ENCODE peak calls at places on chromosomes 12 and 14, in five cellular contexts. H is cardiac muscle cell, U is AG04450, I is WERI-Rb-1, V is uterus. N is an unnamed sample.

GRCh38 chr12:57027011-57027804 is 10.9 kb upstream of the TAC3 start:
- DNase-seq in U (no peak), V (no peak), H (no peak), I (peak; percentile 63), N (no peak)

GRCh38 chr12:52629251-52630103 is 11.1 kb upstream of the KRT73 start:
- DNase-seq in U (no peak), H (no peak), I (no peak), V (no peak), N (no peak)

GRCh38 chr14:76250345-76250744 is 98.6 kb downstream of the GPATCH2L start:
- DNase-seq in U (no peak), I (no peak), V (no peak), H (no peak), N (no peak)

GRCh38 chr12:48883305-48884171 is 17.9 kb upstream of the RND1 start:
- DNase-seq in H (peak; percentile 54), U (no peak), I (no peak), V (no peak), N (no peak)

GRCh38 chr12:15796493-15797141 is 7.4 kb upstream of the EPS8 start:
- DNase-seq in H (no peak), I (no peak), U (no peak), V (no peak), N (no peak)

GRCh38 chr14:100546051-100546443 is 41.2 kb downstream of the BEGAIN start:
- DNase-seq in V (peak; percentile 36), H (peak; percentile 28), I (no peak), U (no peak), N (no peak)

GRCh38 chr14:43313719-43314118 is 1193.4 kb downstream of the FSCB start:
- DNase-seq in V (no peak), I (no peak), H (no peak), U (no peak), N (no peak)

GRCh38 chr12:113844495-113845175 is 121.5 kb downstream of the RBM19 start:
- DNase-seq in I (no peak), V (no peak), U (no peak), H (no peak), N (no peak)

GRCh38 chr12:96176575-96176974 is 17.6 kb upstream of the ELK3 start:
- DNase-seq in I (no peak), V (no peak), U (no peak), H (no peak), N (no peak)

GRCh38 chr12:46891306-46891705 is 65.5 kb upstream of the SLC38A4 start:
- DNase-seq in U (no peak), I (no peak), V (no peak), H (no peak), N (no peak)

GRCh38 chr12:92890601-92891106 is 38.4 kb downstream of the EEA1 start:
- DNase-seq in H (no peak), U (no peak), I (no peak), V (no peak), N (no peak)

GRCh38 chr14:78153069-78153351 is 17.2 kb upstream of the NRXN3 start:
- DNase-seq in H (peak; percentile 27), U (no peak), I (no peak), V (no peak), N (no peak)

GRCh38 chr12:31591308-31591901 is 469 bp upstream of the DENND5B start:
- DNase-seq in I (peak; percentile 20), H (peak; percentile 59), U (no peak), V (peak; percentile 24), N (no peak)

GRCh38 chr14:66395300-66395699 is 90.9 kb upstream of the CCDC196 start:
- DNase-seq in V (no peak), H (no peak), I (no peak), U (no peak), N (no peak)

GRCh38 chr12:88600272-88600671 is 20.0 kb upstream of the KITLG start:
- DNase-seq in U (peak; percentile 57), H (peak; percentile 53), I (no peak), V (no peak), N (peak; percentile 54)

GRCh38 chr14:63966407-63966806 is 113.6 kb downstream of the SYNE2 start:
- DNase-seq in I (no peak), H (no peak), U (no peak), V (no peak), N (no peak)

GRCh38 chr14:34874386-34875030 is 652 bp downstream of the BAZ1A start:
- DNase-seq in U (no peak), I (peak; percentile 53), V (peak; percentile 37), H (peak; percentile 56), N (no peak)

GRCh38 chr12:71804505-71804904 is 35.1 kb upstream of the TBC1D15 start:
- DNase-seq in V (no peak), I (peak; percentile 10), U (no peak), H (no peak), N (no peak)

GRCh38 chr12:52121848-52122838 is 42.6 kb downstream of the SMIM41 start:
- DNase-seq in U (peak; percentile 15), H (peak; percentile 68), I (peak; percentile 71), V (no peak), N (no peak)

GRCh38 chr12:122880155-122880605 is 15.7 kb downstream of the VPS37B start:
- DNase-seq in V (no peak), I (no peak), U (no peak), H (peak; percentile 82), N (no peak)

GRCh38 chr14:65949711-65950516 is 536.3 kb upstream of the CCDC196 start:
- DNase-seq in I (peak; percentile 49), V (peak; percentile 23), U (no peak), H (peak; percentile 45), N (no peak)

GRCh38 chr14:53468876-53469275 is 315.8 kb upstream of the DDHD1 start:
- DNase-seq in U (no peak), I (no peak), V (no peak), H (no peak), N (no peak)

GRCh38 chr12:45568808-45569207 is 160.7 kb upstream of the ARID2 start:
- DNase-seq in I (peak; percentile 30), U (no peak), H (peak; percentile 12), V (no peak), N (no peak)

GRCh38 chr14:96626916-96627315 is 124.7 kb downstream of the PAPOLA start:
- DNase-seq in H (no peak), U (no peak), I (no peak), V (peak; percentile 4), N (no peak)

GRCh38 chr12:65882504-65882903 is 58.2 kb downstream of the HMGA2 start:
- DNase-seq in H (no peak), U (no peak), I (no peak), V (no peak), N (no peak)
- H3K4me3 ChIP-seq in H (no peak overlapping the region), U (no peak overlapping the region), I (no peak overlapping the region), V (peak overlapping the region; percentile 27), N (no peak overlapping the region)

GRCh38 chr12:11663128-11663527 is 13.7 kb downstream of the ETV6 start:
- DNase-seq in I (peak; percentile 31), U (no peak), V (no peak), H (no peak), N (no peak)
- TF ChIP-seq CTCF in I (no peak), U (no peak), V (no peak), H (no peak), N (no peak)

GRCh38 chr12:124744273-124744640 is 119.4 kb downstream of the SCARB1 start:
- DNase-seq in V (no peak), U (no peak), I (no peak), H (no peak), N (no peak)
- H3K27me3 ChIP-seq in V (no peaks in the 10 kb centered on the region), U (peaks cover 3% of the 10 kb centered on the region), I (no peaks in the 10 kb centered on the region), H (no peaks in the 10 kb centered on the region), N (no peaks in the 10 kb centered on the region)

DNA sequence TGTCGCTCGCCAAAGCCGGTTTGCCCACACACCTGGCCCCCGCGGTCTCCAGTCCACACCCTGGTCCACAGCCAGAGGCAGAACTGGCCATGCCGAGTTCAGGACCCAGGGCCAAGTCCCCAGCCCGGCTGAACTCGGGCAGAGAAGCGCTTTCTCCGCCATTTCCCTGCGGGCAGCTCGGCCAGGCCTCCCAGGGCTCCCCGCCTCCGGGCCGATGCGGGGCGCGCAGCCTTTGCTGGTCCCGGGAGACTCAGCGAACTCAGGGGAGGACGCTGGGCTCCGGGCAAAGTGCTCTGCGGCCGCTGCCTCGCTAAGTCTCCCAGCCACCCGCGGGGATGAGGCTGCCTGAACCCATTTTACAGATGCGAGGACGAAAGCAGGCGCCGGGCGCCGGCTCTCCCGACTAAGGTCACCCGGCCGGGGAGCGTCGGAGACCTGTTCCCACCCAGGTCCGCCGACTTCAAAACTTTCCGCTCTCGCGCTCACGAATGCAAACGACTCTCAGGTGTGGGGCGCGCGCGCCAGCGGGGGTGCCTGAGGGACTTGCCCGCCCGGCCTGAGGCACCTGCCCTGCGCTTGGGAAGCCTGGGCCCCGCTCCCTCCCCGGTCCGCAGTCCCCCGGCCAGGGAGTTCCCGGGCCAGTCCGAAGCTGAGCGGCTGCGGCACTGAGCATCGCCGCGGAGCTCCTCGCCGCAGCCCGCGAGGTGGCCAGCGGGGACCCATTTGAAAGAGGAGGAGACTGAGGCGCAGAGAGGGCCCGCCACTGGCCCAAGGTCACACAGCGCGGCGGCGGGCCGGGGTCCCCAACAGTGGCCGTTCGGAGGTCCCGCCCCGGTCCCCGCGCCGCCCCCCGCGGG is 627 bp downstream of the TESC start:
- DNase-seq in H (no peak), U (no peak), I (no peak), V (no peak), N (no peak)
- H3K4me3 ChIP-seq in H (peak overlapping the region; percentile 74), U (peak overlapping the region; percentile 41), I (peak overlapping the region; percentile 53), V (peak overlapping the region; percentile 51), N (peak overlapping the region; percentile 33)

GRCh38 chr14:68405959-68406358 is 386.9 kb downstream of the ZFP36L1 start:
- DNase-seq in I (no peak), U (no peak), V (no peak), H (peak; percentile 25), N (no peak)

GRCh38 chr14:68409355-68409754 is 383.5 kb downstream of the ZFP36L1 start:
- DNase-seq in H (no peak), I (no peak), V (no peak), U (no peak), N (no peak)

GRCh38 chr14:68407838-68408237 is 385.0 kb downstream of the ZFP36L1 start:
- DNase-seq in I (no peak), V (no peak), U (no peak), H (no peak), N (no peak)

GRCh38 chr14:68407275-68407674 is 385.6 kb downstream of the ZFP36L1 start:
- DNase-seq in U (no peak), V (no peak), I (no peak), H (no peak), N (no peak)

GRCh38 chr14:68408680-68409079 is 384.2 kb downstream of the ZFP36L1 start:
- DNase-seq in U (no peak), I (no peak), H (peak; percentile 38), V (no peak), N (no peak)
- TF ChIP-seq CTCF in U (no peak), I (peak; percentile 19), H (peak; percentile 16), V (no peak), N (no peak)

DNA sequence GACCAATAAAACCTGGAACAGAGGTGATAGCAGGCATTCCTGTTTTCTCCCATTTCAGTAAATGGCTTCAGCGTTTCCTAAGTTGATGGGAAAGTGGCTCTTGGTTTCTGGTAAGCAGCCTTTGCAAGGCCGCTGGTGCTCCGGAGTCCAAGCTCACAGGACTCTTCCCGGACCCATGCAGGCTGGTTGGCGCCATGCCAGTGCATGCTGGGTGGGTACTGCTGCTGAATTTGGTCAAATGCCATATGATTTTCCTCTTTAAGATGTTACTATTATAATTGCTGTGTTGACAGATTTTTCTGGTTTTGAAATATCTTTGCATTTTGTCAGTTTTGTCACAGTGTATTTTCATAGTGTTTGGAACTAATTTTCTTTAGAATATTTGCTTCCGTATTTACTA is 27.7 kb downstream of the PPP2R5C start:
- DNase-seq in V (no peak), H (no peak), I (no peak), U (no peak), N (no peak)
- H3K27me3 ChIP-seq in V (no peaks in the 10 kb centered on the region), H (no peaks in the 10 kb centered on the region), I (no peaks in the 10 kb centered on the region), U (no peaks in the 10 kb centered on the region), N (peaks cover 2% of the 10 kb centered on the region)

N was measured in BJ.